ENCODE peak calls at places on chromosomes 5 and 9, in five cellular contexts. F is mesothelial cell of epicardium, E is AG04449, K is PC-9, R is HepG2. Q is an unnamed sample.

GRCh38 chr5:172224996-172225395 is 31.0 kb downstream of the EFCAB9 start:
- DNase-seq in F (no peak), E (no peak), K (no peak), R (no peak), Q (no peak)

GRCh38 chr5:10632110-10632903 is 68.4 kb downstream of the ANKRD33B start:
- DNase-seq in F (no peak), E (no peak), K (no peak), R (no peak), Q (no peak)

GRCh38 chr9:3906437-3907213 is 380.8 kb upstream of the RFX3 start:
- DNase-seq in F (no peak), E (peak; percentile 79), K (peak; percentile 63), R (no peak), Q (no peak)

GRCh38 chr9:120445974-120446373 is 134.0 kb downstream of the CDK5RAP2 start:
- DNase-seq in F (no peak), E (no peak), K (no peak), R (no peak), Q (no peak)

GRCh38 chr9:13716620-13717019 is 437.1 kb upstream of the MPDZ start:
- DNase-seq in F (no peak), E (no peak), K (no peak), R (no peak), Q (no peak)

GRCh38 chr5:126016256-126016655 is 407.0 kb upstream of the GRAMD2B start:
- DNase-seq in F (no peak), E (no peak), K (no peak), R (no peak), Q (no peak)

GRCh38 chr9:16871358-16872151 is 1.1 kb upstream of the BNC2 start:
- DNase-seq in F (peak; percentile 29), E (peak; percentile 58), K (no peak), R (no peak), Q (peak; percentile 55)

GRCh38 chr5:177447611-177448243 is 1.1 kb downstream of the PRR7 start:
- DNase-seq in F (no peak), E (no peak), K (peak; percentile 90), R (peak; percentile 91), Q (no peak)

GRCh38 chr5:154406826-154407225 is 39.0 kb upstream of the SAP30L start:
- DNase-seq in F (no peak), E (no peak), K (no peak), R (no peak), Q (no peak)

GRCh38 chr5:127396490-127397155 is 106.0 kb downstream of the MEGF10 start:
- DNase-seq in F (no peak), E (no peak), K (no peak), R (no peak), Q (no peak)

GRCh38 chr5:64806537-64806936 is 37.8 kb downstream of the CWC27 start:
- DNase-seq in F (no peak), E (no peak), K (no peak), R (no peak), Q (no peak)
- TF ChIP-seq CTCF in F (no peak), E (no peak), K (no peak), R (no peak), Q (no peak)

GRCh38 chr5:142926549-142926948 is 156.4 kb downstream of the ARHGAP26 start:
- DNase-seq in F (no peak), E (no peak), K (no peak), R (no peak), Q (no peak)

GRCh38 chr5:142920888-142921612 is 150.9 kb downstream of the ARHGAP26 start:
- DNase-seq in F (no peak), E (no peak), K (no peak), R (peak; percentile 84), Q (no peak)

GRCh38 chr5:142925795-142926194 is 155.6 kb downstream of the ARHGAP26 start:
- DNase-seq in F (no peak), E (peak; percentile 33), K (no peak), R (no peak), Q (no peak)

GRCh38 chr5:142922223-142922952 is 152.2 kb downstream of the ARHGAP26 start:
- DNase-seq in F (no peak), E (no peak), K (peak; percentile 67), R (peak; percentile 95), Q (no peak)

GRCh38 chr5:142924135-142924883 is 154.1 kb downstream of the ARHGAP26 start:
- DNase-seq in F (no peak), E (no peak), K (no peak), R (no peak), Q (no peak)
- TF ChIP-seq CTCF in F (no peak), E (peak; percentile 37), K (peak; percentile 17), R (peak; percentile 43), Q (no peak)

GRCh38 chr9:10525972-10526371 is 86.8 kb downstream of the PTPRD start:
- DNase-seq in F (no peak), E (no peak), K (no peak), R (no peak), Q (no peak)
- TF ChIP-seq CTCF in F (no peak), E (no peak), K (no peak), R (no peak), Q (no peak)

GRCh38 chr5:140821375-140822280 is at the start of gene PCDHA5:
- DNase-seq in F (no peak), E (no peak), K (no peak), R (peak; percentile 12), Q (no peak)
- TF ChIP-seq CTCF in F (no peak), E (peak; percentile 8), K (no peak), R (peak; percentile 56), Q (no peak)